ENCODE peak calls at places on chromosome 5, in six cellular contexts. O is NCI-H1694 treated with DMSO at 0.1 percent for 48 hours, Z is epithelial cell of esophagus, H is NCI-H2107, Q is fibroblast of the aortic adventitia, J is BE2C. F is an unnamed sample.

GRCh38 chr5:134825212-134825611 is 20.6 kb upstream of the C5orf24 start:
- DNase-seq in O (no peak), J (no peak), Q (no peak), H (no peak), Z (no peak), F (no peak)

GRCh38 chr5:37825334-37825915 is 14.4 kb downstream of the GDNF start:
- DNase-seq in H (peak; percentile 83), J (no peak), Q (no peak), O (peak; percentile 44), Z (no peak), F (no peak)

GRCh38 chr5:78634634-78635033 is 13.9 kb downstream of the LHFPL2 start:
- DNase-seq in O (no peak), Q (peak; percentile 16), J (no peak), H (no peak), Z (no peak), F (no peak)

GRCh38 chr5:140341591-140341990 is 4.8 kb downstream of the HBEGF start:
- DNase-seq in Z (peak; percentile 47), H (no peak), O (no peak), J (no peak), Q (no peak), F (no peak)

GRCh38 chr5:40841068-40841805 is at the start of gene CARD6:
- DNase-seq in O (no peak), H (no peak), J (no peak), Q (peak; percentile 71), Z (peak; percentile 52), F (no peak)

GRCh38 chr5:124401247-124402143 is 344.9 kb downstream of the ZNF608 start:
- DNase-seq in J (no peak), O (no peak), H (peak; percentile 49), Z (no peak), Q (no peak), F (no peak)

GRCh38 chr5:172170251-172170701 is 17.7 kb downstream of the STK10 start:
- DNase-seq in O (no peak), Q (no peak), J (no peak), Z (peak; percentile 35), H (no peak), F (no peak)

GRCh38 chr5:97764700-97765099 is 581.7 kb upstream of the RIOK2 start:
- DNase-seq in H (no peak), J (no peak), Z (peak; percentile 89), O (no peak), Q (peak; percentile 59), F (no peak)

GRCh38 chr5:61796773-61797172 is 464.7 kb downstream of the ZSWIM6 start:
- DNase-seq in J (no peak), H (no peak), Z (peak; percentile 56), O (no peak), Q (no peak), F (no peak)

GRCh38 chr5:10513501-10514442 is 50.1 kb upstream of the ANKRD33B start:
- DNase-seq in Z (no peak), Q (peak; percentile 89), H (no peak), O (no peak), J (no peak), F (no peak)

GRCh38 chr5:94698189-94698588 is 79.7 kb downstream of the SLF1 start:
- DNase-seq in Z (no peak), Q (no peak), O (no peak), J (no peak), H (no peak), F (no peak)

GRCh38 chr5:154647760-154648143 is 107.4 kb upstream of the LARP1 start:
- DNase-seq in J (no peak), O (no peak), Z (no peak), H (no peak), Q (no peak), F (no peak)

GRCh38 chr5:142515036-142515435 is 170.9 kb downstream of the FGF1 start:
- DNase-seq in J (no peak), Q (no peak), Z (no peak), O (no peak), H (no peak), F (no peak)

GRCh38 chr5:150486402-150487198 is 21.3 kb upstream of the NDST1 start:
- DNase-seq in Q (peak; percentile 52), H (no peak), O (no peak), J (peak; percentile 80), Z (peak; percentile 71), F (peak; percentile 79)

GRCh38 chr5:162052671-162053070 is 14.9 kb upstream of the GABRG2 start:
- DNase-seq in J (peak; percentile 62), H (no peak), Z (no peak), O (no peak), Q (no peak), F (no peak)

GRCh38 chr5:77869115-77869798 is 93.1 kb upstream of the TBCA start:
- DNase-seq in J (no peak), H (no peak), Z (no peak), Q (no peak), O (peak; percentile 69), F (no peak)

GRCh38 chr5:44774279-44774880 is 34.4 kb upstream of the MRPS30 start:
- DNase-seq in H (peak; percentile 8), J (no peak), O (peak; percentile 64), Z (peak; percentile 60), Q (peak; percentile 74), F (peak; percentile 15)